ENCODE peak calls at places on chromosomes 3 and 15, in five cellular contexts. O is activated CD8-positive, alpha-beta memory T cell treated with anti-CD3 and anti-CD28 coated beads, Interleukin-2, amount 10 ng/mL, durations not matched to agents 7 days and 5 days; H is heart right ventricle; B is stimulated activated naive CD8-positive, alpha-beta T cell treated with anti-CD3 and anti-CD28 coated beads, Interleukin-15, Interleukin-2, amounts not matched to agents 100 U/mL and 50 U/mL, for 24 hours; A is gastroesophageal sphincter. R is an unnamed sample.

GRCh38 chr15:75235760-75236729 is 22.1 kb upstream of the GOLGA6C start:
- ATAC-seq in A (no peak), O (no peak), B (no peak), H (no peak), R (no peak)

GRCh38 chr15:96367436-96368200 is 37.1 kb downstream of the NR2F2 start:
- ATAC-seq in B (no peak), A (no peak), O (no peak), H (no peak), R (no peak)

GRCh38 chr15:81888748-81889479 is 156.9 kb downstream of the MEX3B start:
- ATAC-seq in A (no peak), O (no peak), B (no peak), H (no peak), R (no peak)

GRCh38 chr3:189954733-189955665 is 165.7 kb downstream of the P3H2 start:
- ATAC-seq in B (no peak), H (no peak), O (no peak), A (no peak), R (peak)

GRCh38 chr3:24387000-24387399 is 107.7 kb downstream of the THRB start:
- ATAC-seq in A (no peak), O (no peak), H (no peak), B (no peak), R (no peak)

GRCh38 chr15:69604050-69604378 is 151.4 kb downstream of the RPLP1 start:
- ATAC-seq in A (no peak), H (no peak), O (no peak), B (no peak), R (peak)

GRCh38 chr15:38549222-38549621 is 15.4 kb downstream of the RASGRP1 start:
- ATAC-seq in H (no peak), A (no peak), B (no peak), O (no peak), R (peak)

GRCh38 chr3:28036599-28037575 is 204.5 kb upstream of the CMC1 start:
- ATAC-seq in A (no peak), O (no peak), H (no peak), B (peak), R (no peak)

GRCh38 chr3:102224171-102224570 is 210.6 kb upstream of the ZPLD1 start:
- ATAC-seq in B (no peak), A (peak), O (no peak), H (peak), R (peak)

GRCh38 chr3:195194559-195195161 is 76.3 kb downstream of the XXYLT1 start:
- ATAC-seq in O (peak), B (peak), H (no peak), A (no peak), R (no peak)

GRCh38 chr3:71673486-71673885 is 51.7 kb downstream of the EIF4E3 start:
- ATAC-seq in O (no peak), B (no peak), A (no peak), H (no peak), R (no peak)

R was measured in esophagus mucosa.